ENCODE peak calls at places on chromosome 16, in five cellular contexts. S is HCT116; V is stimulated activated CD8-positive, alpha-beta memory T cell treated with anti-CD3 and anti-CD28 coated beads, Interleukin-4, amount 100 ng/mL, for 1 hour; B is HS-5; E is amygdala. P is an unnamed sample.

GRCh38 chr16:81987706-81988105 is 23.6 kb downstream of the SDR42E1 start:
- DNase-seq in V (no peak), E (no peak), B (no peak), S (peak), P (no peak)

GRCh38 chr16:12896562-12896961 is 4.8 kb upstream of the SHISA9 start:
- DNase-seq in S (peak), E (no peak), B (no peak), V (no peak), P (peak)

GRCh38 chr16:57764341-57765159 is 29.0 kb downstream of the KATNB1 start:
- DNase-seq in V (no peak), S (peak), B (peak), E (no peak), P (peak)

GRCh38 chr16:82281544-82281943 is 111.5 kb upstream of the MPHOSPH6 start:
- DNase-seq in E (no peak), S (no peak), V (no peak), B (no peak), P (no peak)

GRCh38 chr16:10895053-10895946 is 18.3 kb downstream of the CIITA start:
- DNase-seq in B (no peak), E (no peak), V (no peak), S (no peak), P (peak)

GRCh38 chr16:22346463-22346862 is 28.0 kb downstream of the CDR2 start:
- DNase-seq in B (no peak), S (no peak), E (no peak), V (no peak), P (no peak)

GRCh38 chr16:87052506-87052905 is 264.7 kb downstream of the C16orf95 start:
- DNase-seq in V (no peak), S (no peak), B (no peak), E (no peak), P (no peak)

GRCh38 chr16:81627024-81627423 is 152.1 kb upstream of the PLCG2 start:
- DNase-seq in S (no peak), B (no peak), V (no peak), E (no peak), P (no peak)

GRCh38 chr16:70715860-70716357 is 30.1 kb upstream of the MTSS2 start:
- DNase-seq in S (no peak), B (no peak), E (peak), V (no peak), P (peak)

GRCh38 chr16:53509906-53510703 is 7.1 kb upstream of the AKTIP start:
- DNase-seq in B (peak), V (peak), S (peak), E (peak), P (peak)

GRCh38 chr16:66251406-66252160 is 114.9 kb upstream of the CDH5 start:
- DNase-seq in V (no peak), E (no peak), B (no peak), S (no peak), P (no peak)

GRCh38 chr16:75019586-75019985 is 20.8 kb downstream of the ZNRF1 start:
- DNase-seq in V (no peak), S (no peak), E (no peak), B (no peak), P (no peak)

GRCh38 chr16:47600376-47600775 is 139.2 kb downstream of the PHKB start:
- DNase-seq in S (no peak), V (no peak), B (no peak), E (no peak), P (no peak)

GRCh38 chr16:31487720-31488629 is 5.1 kb downstream of the SLC5A2 start:
- DNase-seq in S (no peak), E (peak), V (peak), B (no peak), P (peak)

GRCh38 chr16:58306327-58306726 is 11.5 kb upstream of the PRSS54 start:
- DNase-seq in V (no peak), S (peak), E (no peak), B (no peak), P (peak)

GRCh38 chr16:787261-787966 is 767 bp downstream of the RPUSD1 start:
- DNase-seq in S (no peak), V (no peak), B (no peak), E (no peak), P (no peak)

GRCh38 chr16:67464565-67464964 is 16.4 kb downstream of the ATP6V0D1 start:
- DNase-seq in S (no peak), B (no peak), E (peak), V (no peak), P (no peak)

GRCh38 chr16:55297062-55297909 is 26.7 kb upstream of the IRX6 start:
- DNase-seq in E (no peak), S (no peak), V (no peak), B (peak), P (no peak)

GRCh38 chr16:85361441-85362118 is 249.3 kb upstream of the CIBAR2 start:
- DNase-seq in B (no peak), S (no peak), E (no peak), V (no peak), P (no peak)

GRCh38 chr16:3520398-3520797 is 19.6 kb downstream of the CLUAP1 start:
- DNase-seq in S (no peak), E (no peak), B (no peak), V (no peak), P (no peak)

GRCh38 chr16:77470851-77471250 is 36.0 kb upstream of the ADAMTS18 start:
- DNase-seq in B (no peak), V (no peak), E (no peak), S (no peak), P (no peak)

GRCh38 chr16:11781773-11782172 is 15.3 kb downstream of the ZC3H7A start:
- DNase-seq in E (no peak), V (no peak), S (no peak), B (no peak), P (no peak)

GRCh38 chr16:67029249-67030096 is 524 bp downstream of the CBFB start:
- DNase-seq in E (peak), V (peak), S (no peak), B (no peak), P (peak)

GRCh38 chr16:77307764-77308561 is 108.8 kb downstream of the SYCE1L start:
- DNase-seq in V (no peak), S (no peak), E (no peak), B (no peak), P (peak)

GRCh38 chr16:1192384-1193073 is 32.5 kb downstream of the TPSG1 start:
- DNase-seq in E (no peak), B (no peak), V (no peak), S (no peak), P (no peak)

GRCh38 chr16:19265531-19265930 is 20.0 kb upstream of the CLEC19A start:
- DNase-seq in V (no peak), B (no peak), S (no peak), E (no peak), P (no peak)

GRCh38 chr16:21302898-21303528 is 24.9 kb upstream of the CRYM start:
- DNase-seq in B (peak), V (no peak), S (peak), E (no peak), P (peak)

GRCh38 chr16:73032548-73033270 is 15.2 kb downstream of the ZFHX3 start:
- DNase-seq in V (no peak), E (no peak), B (no peak), S (no peak), P (no peak)

GRCh38 chr16:15609286-15609649 is 33.7 kb downstream of the MARF1 start:
- DNase-seq in B (no peak), V (no peak), S (no peak), E (no peak), P (no peak)

GRCh38 chr16:85029413-85029794 is 1.8 kb downstream of the KIAA0513 start:
- DNase-seq in S (no peak), E (no peak), V (peak), B (no peak), P (peak)

GRCh38 chr16:77782694-77783093 is 5.7 kb upstream of the VAT1L start:
- DNase-seq in V (no peak), E (no peak), B (no peak), S (peak), P (peak)

GRCh38 chr16:2019919-2020831 is 590 bp downstream of the NPW start:
- DNase-seq in E (no peak), V (no peak), S (no peak), B (no peak), P (no peak)

GRCh38 chr16:87550510-87550961 is 51.8 kb upstream of the JPH3 start:
- DNase-seq in S (no peak), V (peak), B (no peak), E (peak), P (peak)

GRCh38 chr16:50151744-50152143 is 1.4 kb upstream of the TENT4B start:
- DNase-seq in E (no peak), B (no peak), S (no peak), V (no peak), P (no peak)